ENCODE peak calls at places on chromosomes 7 and 10, in four cellular contexts. I is A549, U is right lobe of liver, Z is dorsolateral prefrontal cortex. G is an unnamed sample.
A peak's percentile ranks its signal among the peaks of the same experiment; 100 is the strongest.

GRCh38 chr10:4167216-4167615 is 382.2 kb upstream of the KLF6 start:
- DNase-seq in I (no peak), U (no peak), Z (no peak), G (no peak)

GRCh38 chr10:44253769-44254462 is 131.0 kb downstream of the CXCL12 start:
- DNase-seq in I (peak; percentile 8), U (peak; percentile 82), Z (no peak), G (peak; percentile 90)

GRCh38 chr7:119783799-119784198 is 489.2 kb upstream of the KCND2 start:
- DNase-seq in I (no peak), U (no peak), Z (no peak), G (no peak)

GRCh38 chr10:88934900-88935672 is 17.5 kb downstream of the ACTA2 start:
- DNase-seq in I (peak; percentile 59), U (peak; percentile 87), Z (peak; percentile 75), G (peak; percentile 78)

GRCh38 chr10:75600833-75601232 is 169.4 kb downstream of the LRMDA start:
- DNase-seq in I (no peak), U (peak; percentile 55), Z (no peak), G (no peak)

GRCh38 chr10:2734691-2735090 is 332.7 kb upstream of the PFKP start:
- DNase-seq in I (no peak), U (no peak), Z (no peak), G (no peak)

GRCh38 chr10:103695584-103696005 is 159.8 kb downstream of the SH3PXD2A start:
- DNase-seq in I (no peak), U (no peak), Z (no peak), G (no peak)

GRCh38 chr10:25465582-25466372 is 291.0 kb downstream of the GPR158 start:
- DNase-seq in I (no peak), U (no peak), Z (no peak), G (no peak)

GRCh38 chr10:132526676-132527075 is 10.9 kb upstream of the INPP5A start:
- DNase-seq in I (no peak), U (no peak), Z (no peak), G (peak; percentile 41)

GRCh38 chr10:102927311-102928010 is 9.4 kb downstream of the CNNM2 start:
- DNase-seq in I (no peak), U (no peak), Z (no peak), G (no peak)

GRCh38 chr7:35878356-35878755 is 77.5 kb downstream of the SEPTIN7 start:
- DNase-seq in I (no peak), U (no peak), Z (no peak), G (no peak)

GRCh38 chr10:21525367-21526183 is at the start of gene SKIDA1:
- DNase-seq in I (peak; percentile 69), U (peak; percentile 94), Z (peak; percentile 74), G (peak; percentile 96)

GRCh38 chr10:124403548-124403947 is 15.2 kb downstream of the OAT start:
- DNase-seq in I (peak; percentile 67), U (no peak), Z (no peak), G (no peak)

GRCh38 chr7:51930834-51931233 is 614.2 kb upstream of the COBL start:
- DNase-seq in I (no peak), U (no peak), Z (no peak), G (no peak)

GRCh38 chr10:22156750-22157149 is 61.1 kb downstream of the EBLN1 start:
- DNase-seq in I (no peak), U (no peak), Z (no peak), G (no peak)

GRCh38 chr10:697097-697875 is 7.8 kb upstream of the DIP2C start:
- DNase-seq in I (no peak), U (no peak), Z (no peak), G (peak; percentile 59)

GRCh38 chr10:48518926-48519730 is 85.7 kb downstream of the ARHGAP22 start:
- DNase-seq in I (no peak), U (peak; percentile 32), Z (no peak), G (no peak)

GRCh38 chr10:122116331-122116730 is 127.4 kb downstream of the TACC2 start:
- DNase-seq in I (no peak), U (no peak), Z (no peak), G (no peak)

GRCh38 chr7:79340212-79340611 is 113.3 kb downstream of the MAGI2 start:
- DNase-seq in I (no peak), U (no peak), Z (no peak), G (no peak)

GRCh38 chr10:109886037-109886787 is 37.1 kb downstream of the XPNPEP1 start:
- DNase-seq in I (no peak), U (no peak), Z (no peak), G (no peak)

GRCh38 chr10:114207349-114207748 is 28.2 kb downstream of the TDRD1 start:
- DNase-seq in I (no peak), U (no peak), Z (no peak), G (no peak)

GRCh38 chr7:24227603-24228359 is 56.2 kb upstream of the NPY start:
- DNase-seq in I (no peak), U (no peak), Z (no peak), G (peak; percentile 43)

GRCh38 chr10:23217471-23217870 is 25.4 kb downstream of the PTF1A start:
- DNase-seq in I (no peak), U (no peak), Z (no peak), G (no peak)
- H3K4me3 ChIP-seq in I (no peak overlapping the region), U (no peak overlapping the region), Z (no peak overlapping the region), G (no peak overlapping the region)

GRCh38 chr10:99920486-99920885 is 89.3 kb downstream of the DNMBP start:
- DNase-seq in I (no peak), U (no peak), Z (no peak), G (no peak)
- H3K27ac ChIP-seq in I (no peak overlapping the region), U (peak overlapping the region; percentile 41), Z (no peak overlapping the region), G (peak overlapping the region; percentile 32)

DNA sequence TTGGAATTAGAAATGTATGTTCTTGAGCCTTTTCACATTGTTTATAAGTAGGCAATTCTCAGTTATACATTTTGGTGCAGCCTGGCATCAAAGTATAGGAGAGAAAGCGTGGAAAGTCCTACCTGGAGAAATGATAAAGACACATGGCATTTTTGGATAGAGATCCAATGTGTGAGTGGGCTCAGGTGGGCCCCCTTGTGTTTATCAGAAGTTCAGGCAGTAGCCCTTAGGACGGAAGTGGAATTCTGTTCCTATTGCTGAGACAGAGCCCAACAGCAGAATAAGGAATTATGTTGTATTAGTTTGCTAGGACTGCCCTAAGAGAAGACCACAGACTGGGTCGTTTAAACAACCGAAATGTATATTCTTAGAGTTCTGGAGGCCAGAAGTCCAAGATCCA is 85.2 kb upstream of the AMPH start:
- DNase-seq in I (no peak), U (no peak), Z (no peak), G (no peak)
- TF ChIP-seq CTCF in I (no peak), U (no peak), Z (no peak), G (no peak)

GRCh38 chr7:39682042-39682441 is 58.7 kb downstream of the RALA start:
- DNase-seq in I (no peak), U (no peak), Z (no peak), G (no peak)

GRCh38 chr7:39683216-39683845 is 60.0 kb downstream of the RALA start:
- DNase-seq in I (no peak), U (no peak), Z (no peak), G (no peak)

GRCh38 chr7:39673868-39674267 is 50.5 kb downstream of the RALA start:
- DNase-seq in I (no peak), U (no peak), Z (no peak), G (no peak)

GRCh38 chr7:39674391-39674790 is 51.0 kb downstream of the RALA start:
- DNase-seq in I (no peak), U (no peak), Z (no peak), G (no peak)

GRCh38 chr7:39678935-39679690 is 55.7 kb downstream of the RALA start:
- DNase-seq in I (no peak), U (no peak), Z (no peak), G (no peak)
- H3K4me3 ChIP-seq in I (no peak overlapping the region), U (no peak overlapping the region), Z (no peak overlapping the region), G (no peak overlapping the region)

GRCh38 chr10:14954001-14954770 is at the start of gene DCLRE1C:
- DNase-seq in I (peak; percentile 91), U (peak; percentile 93), Z (peak; percentile 92), G (peak; percentile 97)
- H3K27ac ChIP-seq in I (peak within 1 kb of the TSS; percentile 92), U (peak within 1 kb of the TSS; percentile 35), Z (peak within 1 kb of the TSS; percentile 58), G (peak within 1 kb of the TSS; percentile 77)